ENCODE peak calls at places on chromosome X, in five cellular contexts. M, S, H, Z and C are unnamed samples.

GRCh38 chrX:24259544-24260240 is 54.2 kb downstream of the SUPT20HL2 start:
- DNase-seq in M (peak; percentile 2), S (no peak), H (peak; percentile 74), Z (peak; percentile 8), C (peak; percentile 15)

GRCh38 chrX:129108936-129109335 is 414.4 kb downstream of the SMARCA1 start:
- DNase-seq in M (no peak), S (no peak), H (no peak), Z (no peak), C (no peak)

GRCh38 chrX:153157450-153157849 is 21.6 kb upstream of the MAGEA1 start:
- DNase-seq in M (no peak), S (no peak), H (no peak), Z (no peak), C (no peak)

GRCh38 chrX:10612215-10612614 is 8.2 kb downstream of the MID1 start:
- DNase-seq in M (no peak), S (no peak), H (peak; percentile 78), Z (no peak), C (no peak)

GRCh38 chrX:12581546-12581945 is 209.7 kb upstream of the PRPS2 start:
- DNase-seq in M (no peak), S (no peak), H (no peak), Z (no peak), C (no peak)

GRCh38 chrX:15749642-15750610 is 11.9 kb downstream of the CA5B start:
- DNase-seq in M (no peak), S (no peak), H (peak; percentile 25), Z (no peak), C (no peak)

GRCh38 chrX:47446971-47447370 is 36.1 kb downstream of the ZNF41 start:
- DNase-seq in M (no peak), S (no peak), H (no peak), Z (no peak), C (no peak)

GRCh38 chrX:10106801-10107200 is 50.0 kb upstream of the CLCN4 start:
- DNase-seq in M (no peak), S (no peak), H (no peak), Z (no peak), C (no peak)

GRCh38 chrX:45668686-45669443 is 468.2 kb upstream of the DIPK2B start:
- DNase-seq in M (peak; percentile 6), S (no peak), H (peak; percentile 92), Z (no peak), C (no peak)

GRCh38 chrX:13614154-13614553 is 38.8 kb upstream of the TCEANC start:
- DNase-seq in M (no peak), S (no peak), H (no peak), Z (no peak), C (no peak)

GRCh38 chrX:49079489-49080428 is at the start of gene WDR45:
- DNase-seq in M (peak; percentile 47), S (peak; percentile 75), H (peak; percentile 82), Z (peak; percentile 21), C (no peak)

GRCh38 chrX:77446029-77446585 is 1.1 kb upstream of the FGF16 start:
- DNase-seq in M (no peak), S (no peak), H (peak; percentile 15), Z (no peak), C (no peak)

GRCh38 chrX:48835524-48836329 is at the start of gene PCSK1N:
- DNase-seq in M (peak; percentile 71), S (no peak), H (no peak), Z (peak; percentile 73), C (peak; percentile 51)

GRCh38 chrX:13489451-13489850 is 80.0 kb upstream of the EGFL6 start:
- DNase-seq in M (no peak), S (peak; percentile 73), H (peak; percentile 67), Z (no peak), C (no peak)